ENCODE peak calls at places on chromosome 15, in nine cellular contexts. N is thoracic aorta; E is SK-N-MC; V is CD8-positive, alpha-beta memory T cell; Q is pancreas; W is left ventricle myocardium inferior; S is tibial artery; X is foreskin keratinocyte; B is neural progenitor cell. K is an unnamed sample.

GRCh38 chr15:69794643-69795461 is 302.9 kb downstream of the TLE3 start:
- DNase-seq in N (peak; percentile 38), E (no peak), V (no peak), Q (peak; percentile 65), W (no peak), S (peak; percentile 89), X (peak; percentile 65), B (no peak), K (peak; percentile 39)

GRCh38 chr15:77702211-77702957 is 69.7 kb upstream of the LINGO1 start:
- DNase-seq in N (no peak), E (peak; percentile 3), V (no peak), Q (no peak), W (no peak), S (no peak), X (peak; percentile 23), B (peak; percentile 91), K (peak; percentile 5)

GRCh38 chr15:99435761-99436346 is 129.9 kb upstream of the MEF2A start:
- DNase-seq in N (no peak), E (no peak), V (no peak), Q (no peak), W (no peak), S (no peak), X (no peak), B (no peak), K (no peak)

GRCh38 chr15:90934949-90935751 is at the start of gene UNC45A:
- DNase-seq in N (peak; percentile 54), E (no peak), V (peak; percentile 96), Q (peak; percentile 95), W (peak; percentile 94), S (peak; percentile 95), X (peak; percentile 84), B (peak; percentile 96), K (peak; percentile 68)

GRCh38 chr15:54815546-54815945 is 381.2 kb downstream of the RSL24D1 start:
- DNase-seq in N (no peak), E (no peak), V (no peak), Q (no peak), W (no peak), S (no peak), X (no peak), B (no peak), K (no peak)

GRCh38 chr15:47762621-47763020 is 45.3 kb downstream of the SEMA6D start:
- DNase-seq in N (no peak), E (no peak), V (no peak), Q (no peak), W (no peak), S (no peak), X (no peak), B (no peak), K (no peak)

GRCh38 chr15:44734839-44735481 is 1.4 kb upstream of the TRIM69 start:
- DNase-seq in N (no peak), E (no peak), V (no peak), Q (no peak), W (no peak), S (no peak), X (no peak), B (no peak), K (no peak)

GRCh38 chr15:44058126-44058525 is 136.9 kb downstream of the FRMD5 start:
- DNase-seq in N (no peak), E (no peak), V (no peak), Q (no peak), W (no peak), S (no peak), X (no peak), B (no peak), K (no peak)

GRCh38 chr15:56390739-56391267 is 25.6 kb downstream of the TEX9 start:
- DNase-seq in N (no peak), E (no peak), V (no peak), Q (no peak), W (no peak), S (no peak), X (no peak), B (no peak), K (no peak)

GRCh38 chr15:98120561-98120960 is 160.1 kb downstream of the ARRDC4 start:
- DNase-seq in N (no peak), E (no peak), V (no peak), Q (no peak), W (no peak), S (no peak), X (peak; percentile 49), B (no peak), K (no peak)

GRCh38 chr15:86115138-86115801 is 35.6 kb downstream of the AGBL1 start:
- DNase-seq in N (no peak), E (no peak), V (no peak), Q (no peak), W (no peak), S (no peak), X (peak; percentile 12), B (no peak), K (no peak)

GRCh38 chr15:58078591-58078990 is 13.1 kb upstream of the ALDH1A2 start:
- DNase-seq in N (no peak), E (no peak), V (no peak), Q (no peak), W (no peak), S (no peak), X (no peak), B (no peak), K (no peak)

GRCh38 chr15:101488300-101489164 is 975 bp downstream of the PCSK6 start:
- DNase-seq in N (no peak), E (no peak), V (no peak), Q (no peak), W (no peak), S (no peak), X (no peak), B (peak; percentile 75), K (no peak)

GRCh38 chr15:95669146-95669922 is 661.2 kb upstream of the NR2F2 start:
- DNase-seq in N (no peak), E (no peak), V (no peak), Q (no peak), W (no peak), S (no peak), X (no peak), B (peak; percentile 25), K (no peak)

GRCh38 chr15:32994810-32995424 is 199.6 kb downstream of the FMN1 start:
- DNase-seq in N (no peak), E (peak; percentile 1), V (no peak), Q (no peak), W (no peak), S (no peak), X (peak; percentile 25), B (peak; percentile 27), K (peak; percentile 41)

GRCh38 chr15:64004582-64004981 is 41.7 kb downstream of the DAPK2 start:
- DNase-seq in N (no peak), E (no peak), V (no peak), Q (peak; percentile 75), W (no peak), S (no peak), X (peak; percentile 96), B (no peak), K (no peak)

GRCh38 chr15:64009241-64009640 is 37.0 kb downstream of the DAPK2 start:
- DNase-seq in N (no peak), E (no peak), V (no peak), Q (no peak), W (peak; percentile 57), S (no peak), X (peak; percentile 43), B (no peak), K (no peak)

GRCh38 chr15:64004059-64004458 is 42.2 kb downstream of the DAPK2 start:
- DNase-seq in N (no peak), E (no peak), V (no peak), Q (no peak), W (no peak), S (no peak), X (no peak), B (no peak), K (no peak)

GRCh38 chr15:64008177-64008576 is 38.1 kb downstream of the DAPK2 start:
- DNase-seq in N (no peak), E (no peak), V (no peak), Q (no peak), W (no peak), S (no peak), X (no peak), B (no peak), K (no peak)

DNA sequence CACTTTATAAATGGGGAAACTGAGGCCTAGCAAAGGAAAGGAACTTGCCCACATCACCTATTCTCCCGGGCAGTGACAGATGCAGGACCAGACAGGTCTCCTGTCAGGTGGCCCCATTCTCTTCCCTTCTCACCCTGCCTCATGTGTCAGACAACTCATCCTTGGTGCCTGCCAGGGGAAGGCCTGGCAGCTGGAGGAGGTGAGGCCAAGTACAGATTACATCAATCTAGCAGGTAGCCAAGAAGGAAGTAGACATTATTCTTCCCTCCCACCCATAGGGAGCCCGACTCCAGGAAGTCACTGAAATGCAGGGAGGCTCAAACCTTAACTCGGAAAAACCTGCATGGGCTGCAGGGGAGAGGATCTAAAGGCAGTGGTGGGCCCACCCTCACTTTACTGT is 39.6 kb downstream of the DAPK2 start:
- DNase-seq in N (no peak), E (no peak), V (no peak), Q (no peak), W (no peak), S (no peak), X (peak; percentile 83), B (no peak), K (no peak)
- H3K27ac ChIP-seq in N (no peak overlapping the region), E (no peak overlapping the region), V (no peak overlapping the region), Q (no peak overlapping the region), W (peak overlapping the region; percentile 4), S (no peak overlapping the region), X (no peak overlapping the region), B (no peak overlapping the region), K (no peak overlapping the region)

GRCh38 chr15:92954578-92954977 is 54.5 kb downstream of the CHD2 start:
- DNase-seq in N (no peak), E (no peak), V (no peak), Q (no peak), W (no peak), S (no peak), X (no peak), B (peak; percentile 30), K (no peak)
- H3K27ac ChIP-seq in N (no peak overlapping the region), E (no peak overlapping the region), V (no peak overlapping the region), Q (no peak overlapping the region), W (no peak overlapping the region), S (no peak overlapping the region), X (no peak overlapping the region), B (peak overlapping the region; percentile 16), K (no peak overlapping the region)

GRCh38 chr15:52523192-52523591 is 5.5 kb downstream of the MYO5A start:
- DNase-seq in N (no peak), E (no peak), V (no peak), Q (no peak), W (no peak), S (no peak), X (peak; percentile 90), B (no peak), K (peak; percentile 60)
- H3K27ac ChIP-seq in N (no peak overlapping the region), E (no peak overlapping the region), V (no peak overlapping the region), Q (no peak overlapping the region), W (no peak overlapping the region), S (no peak overlapping the region), X (no peak overlapping the region), B (no peak overlapping the region), K (peak overlapping the region; percentile 35)

GRCh38 chr15:46366360-46367007 is 731.7 kb downstream of the SQOR start:
- DNase-seq in N (no peak), E (no peak), V (no peak), Q (no peak), W (no peak), S (no peak), X (no peak), B (no peak), K (no peak)

DNA sequence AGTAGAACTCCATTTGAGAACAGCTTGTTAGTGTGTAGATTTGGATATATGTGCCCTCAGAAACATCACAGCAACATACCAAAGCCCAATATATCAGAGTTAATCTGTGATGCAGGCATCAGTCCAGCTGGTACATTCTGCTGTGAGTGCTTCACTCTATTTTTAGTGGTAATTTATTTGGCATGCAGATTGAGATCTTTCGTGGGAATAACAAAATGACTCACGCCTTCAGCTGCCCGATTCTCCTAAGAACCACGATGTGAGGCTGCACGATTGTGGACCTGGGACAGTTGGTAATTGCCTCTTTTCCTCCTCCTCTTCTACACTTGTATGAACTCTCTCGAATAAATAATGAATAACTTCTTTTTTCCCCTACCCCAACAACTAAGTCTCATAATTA is 730.8 kb downstream of the SQOR start:
- DNase-seq in N (peak; percentile 13), E (no peak), V (no peak), Q (no peak), W (peak; percentile 12), S (peak; percentile 72), X (peak; percentile 46), B (no peak), K (no peak)
- H3K27ac ChIP-seq in N (peak overlapping the region; percentile 30), E (no peak overlapping the region), V (no peak overlapping the region), Q (no peak overlapping the region), W (peak overlapping the region; percentile 70), S (peak overlapping the region; percentile 52), X (no peak overlapping the region), B (no peak overlapping the region), K (no peak overlapping the region)